ENCODE peak calls at places on chromosomes 16 and 17, in four cellular contexts. I, G, U and N are unnamed samples.

GRCh38 chr16:85709766-85710423 is 21.1 kb upstream of the GINS2 start:
- DNase-seq in I (no peak), G (no peak), U (no peak), N (no peak)

GRCh38 chr17:4101127-4101798 is 41.6 kb downstream of the ZZEF1 start:
- DNase-seq in I (no peak), G (peak), U (no peak), N (peak)

GRCh38 chr17:38705803-38706624 is 941 bp downstream of the MLLT6 start:
- DNase-seq in I (peak), G (peak), U (peak), N (no peak)

GRCh38 chr16:23863511-23864422 is 28.0 kb downstream of the PRKCB start:
- DNase-seq in I (no peak), G (no peak), U (no peak), N (peak)

GRCh38 chr17:33871720-33872535 is 383.2 kb upstream of the CCL2 start:
- DNase-seq in I (no peak), G (peak), U (no peak), N (no peak)

GRCh38 chr16:81996664-81997529 is 14.4 kb downstream of the SDR42E1 start:
- DNase-seq in I (no peak), G (peak), U (no peak), N (no peak)

GRCh38 chr17:56424005-56424404 is 169.5 kb upstream of the NOG start:
- DNase-seq in I (no peak), G (no peak), U (no peak), N (no peak)

GRCh38 chr16:35252356-35252936 is 1793.0 kb downstream of the TP53TG3F start:
- DNase-seq in I (no peak), G (peak), U (no peak), N (no peak)

GRCh38 chr17:81980122-81980521 is 2.7 kb downstream of the ASPSCR1 start:
- DNase-seq in I (no peak), G (no peak), U (no peak), N (no peak)

GRCh38 chr17:54900457-54901229 is at the start of gene TOM1L1:
- DNase-seq in I (peak), G (peak), U (peak), N (peak)

GRCh38 chr17:13635951-13636350 is 34.2 kb upstream of the HS3ST3A1 start:
- DNase-seq in I (no peak), G (peak), U (no peak), N (no peak)

GRCh38 chr16:86971251-86971650 is 345.9 kb downstream of the C16orf95 start:
- DNase-seq in I (no peak), G (no peak), U (no peak), N (no peak)

GRCh38 chr17:2874211-2874686 is 78.0 kb downstream of the RAP1GAP2 start:
- DNase-seq in I (no peak), G (no peak), U (no peak), N (no peak)

GRCh38 chr16:55042556-55043432 is 112.1 kb downstream of the IRX5 start:
- DNase-seq in I (no peak), G (no peak), U (no peak), N (no peak)

GRCh38 chr17:28938552-28938951 is 12.8 kb downstream of the PHF12 start:
- DNase-seq in I (no peak), G (no peak), U (no peak), N (no peak)

GRCh38 chr17:43740541-43740940 is 18.1 kb downstream of the SOST start:
- DNase-seq in I (no peak), G (peak), U (no peak), N (no peak)

GRCh38 chr16:2422123-2422867 is 7.0 kb upstream of the CCNF start:
- DNase-seq in I (no peak), G (no peak), U (no peak), N (no peak)

GRCh38 chr17:30299000-30299399 is 7.3 kb upstream of the BLMH start:
- DNase-seq in I (no peak), G (peak), U (no peak), N (no peak)
- TF ChIP-seq CTCF in I (peak), G (peak), U (no peak), N (no peak)

DNA sequence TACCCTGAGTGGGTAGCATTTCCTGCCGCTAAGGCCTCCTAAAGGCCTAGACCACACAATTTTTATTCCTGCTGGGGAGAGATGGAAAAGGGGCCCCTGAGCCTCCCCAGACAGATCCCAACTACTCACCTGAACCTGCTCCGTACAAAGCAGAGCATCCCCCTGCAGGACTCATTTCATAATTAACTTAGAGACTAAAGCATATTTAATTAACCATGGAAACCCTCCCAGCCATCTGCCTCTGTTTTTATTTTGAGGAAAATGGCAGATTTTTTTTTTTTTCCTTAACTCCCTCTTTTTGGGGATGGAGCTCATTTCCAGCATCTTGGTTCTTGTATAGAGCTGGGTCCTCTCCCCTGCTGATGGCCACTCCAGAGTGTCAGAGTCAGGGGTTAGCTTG is 96.5 kb upstream of the CRHR1 start:
- DNase-seq in I (no peak), G (no peak), U (no peak), N (no peak)
- TF ChIP-seq CTCF in I (no peak), G (no peak), U (no peak), N (no peak)

DNA sequence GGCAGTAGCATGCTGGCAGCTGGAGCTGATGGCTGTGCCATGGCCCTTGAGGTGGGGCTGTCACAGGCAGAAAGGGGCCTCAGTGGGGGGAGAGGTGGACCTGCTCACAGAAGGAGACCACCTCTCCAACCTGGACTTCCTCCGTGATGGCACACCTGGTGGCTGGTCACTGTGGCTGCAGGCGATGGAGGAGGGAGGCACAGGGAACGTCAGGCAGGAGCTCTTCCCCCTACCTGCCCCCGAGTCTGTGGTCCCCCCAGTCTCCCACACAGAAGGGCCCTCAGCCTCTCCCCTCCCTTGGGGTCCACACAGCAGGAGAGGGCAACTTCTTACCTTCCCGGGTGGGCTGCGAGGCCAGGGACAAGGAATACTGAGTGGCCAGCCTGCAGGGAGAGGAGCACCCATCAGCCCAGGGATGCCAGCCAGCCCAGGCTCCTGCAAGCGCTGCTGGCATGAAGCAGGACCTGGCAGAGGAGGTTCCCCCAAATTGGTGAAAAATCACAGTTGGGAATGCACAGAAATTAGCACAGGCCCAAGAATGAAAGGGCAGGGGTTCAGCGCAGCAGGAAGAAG is 96.5 kb downstream of the GOSR1 start:
- DNase-seq in I (no peak), G (no peak), U (no peak), N (no peak)
- TF ChIP-seq CTCF in I (peak), G (no peak), U (no peak), N (no peak)

DNA sequence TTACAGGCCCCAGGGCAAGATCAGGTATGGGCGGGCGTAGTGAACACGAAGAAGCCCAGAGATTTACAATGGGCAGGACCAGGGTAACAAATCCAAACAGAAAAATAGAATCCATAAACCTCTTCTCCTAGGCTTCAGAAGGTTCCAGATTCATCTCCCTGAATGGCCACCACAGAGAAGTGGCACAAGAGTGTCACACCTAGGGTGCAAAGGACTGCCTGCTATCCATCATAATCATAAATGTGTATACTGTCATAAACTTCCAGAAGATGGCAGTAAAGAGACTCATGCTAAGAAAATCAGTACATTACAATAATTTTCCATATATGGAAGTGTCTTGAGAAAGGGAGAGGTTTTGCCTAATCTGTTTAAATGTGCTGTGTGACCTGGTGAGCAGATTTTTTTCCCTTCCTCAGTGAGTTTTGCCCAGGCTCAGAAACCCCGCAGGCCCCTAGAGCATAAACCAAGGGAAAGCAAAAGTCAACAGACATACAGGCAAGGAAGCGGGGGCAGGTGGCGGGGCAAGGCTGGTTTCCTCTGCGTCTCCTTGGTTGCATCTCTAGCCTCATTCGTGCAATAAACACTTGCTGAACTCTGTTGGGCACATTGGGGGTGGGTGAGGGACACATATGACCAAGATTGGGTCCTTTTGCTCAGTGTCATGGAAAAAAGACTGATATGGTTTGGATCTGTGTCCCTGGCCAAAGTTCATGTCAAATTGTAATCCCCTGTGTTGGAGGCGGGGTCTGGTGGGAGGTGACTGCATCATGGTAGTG is 92.0 kb upstream of the CDH5 start:
- DNase-seq in I (no peak), G (peak), U (no peak), N (peak)
- TF ChIP-seq CTCF in I (no peak), G (peak), U (no peak), N (peak)